ENCODE peak calls at places on chromosomes 6 and 20, in eight cellular contexts. One of them, this sample, is unnamed.

GRCh38 chr6:63816979-63817436 is 181.4 kb downstream of the PHF3 start:
- DNase-seq in mesendoderm: peak; percentile 82
- DNase-seq in upper lobe of right lung: no peak
- DNase-seq in psoas muscle: no peak
- DNase-seq in CD8-positive, alpha-beta memory T cell: no peak
- DNase-seq in Jurkat, Clone E6-1: peak; percentile 16
- DNase-seq in body of pancreas: no peak
- DNase-seq in cardiac fibroblast: peak; percentile 40
- DNase-seq in this sample: no peak

GRCh38 chr6:3678946-3679345 is 72.6 kb downstream of the PXDC1 start:
- DNase-seq in psoas muscle: no peak
- DNase-seq in mesendoderm: no peak
- DNase-seq in CD8-positive, alpha-beta memory T cell: no peak
- DNase-seq in Jurkat, Clone E6-1: no peak
- DNase-seq in upper lobe of right lung: no peak
- DNase-seq in cardiac fibroblast: no peak
- DNase-seq in body of pancreas: no peak
- DNase-seq in this sample: no peak

GRCh38 chr6:3466488-3467219 is 9.8 kb upstream of the SLC22A23 start:
- DNase-seq in Jurkat, Clone E6-1: no peak
- DNase-seq in CD8-positive, alpha-beta memory T cell: no peak
- DNase-seq in mesendoderm: no peak
- DNase-seq in upper lobe of right lung: no peak
- DNase-seq in cardiac fibroblast: no peak
- DNase-seq in body of pancreas: no peak
- DNase-seq in psoas muscle: no peak
- DNase-seq in this sample: no peak

GRCh38 chr20:46010491-46011405 is 2.0 kb downstream of the MMP9 start:
- DNase-seq in cardiac fibroblast: no peak
- DNase-seq in body of pancreas: no peak
- DNase-seq in CD8-positive, alpha-beta memory T cell: peak; percentile 59
- DNase-seq in upper lobe of right lung: peak; percentile 69
- DNase-seq in psoas muscle: no peak
- DNase-seq in Jurkat, Clone E6-1: no peak
- DNase-seq in mesendoderm: no peak
- DNase-seq in this sample: no peak

GRCh38 chr6:159729598-159729997 is 2.3 kb downstream of the WTAP start:
- DNase-seq in Jurkat, Clone E6-1: no peak
- DNase-seq in upper lobe of right lung: no peak
- DNase-seq in cardiac fibroblast: peak; percentile 34
- DNase-seq in body of pancreas: no peak
- DNase-seq in mesendoderm: peak; percentile 25
- DNase-seq in CD8-positive, alpha-beta memory T cell: no peak
- DNase-seq in psoas muscle: peak; percentile 75
- DNase-seq in this sample: no peak

GRCh38 chr6:126886106-126886505 is 232.4 kb upstream of the RSPO3 start:
- DNase-seq in upper lobe of right lung: no peak
- DNase-seq in Jurkat, Clone E6-1: no peak
- DNase-seq in CD8-positive, alpha-beta memory T cell: no peak
- DNase-seq in cardiac fibroblast: peak; percentile 27
- DNase-seq in body of pancreas: no peak
- DNase-seq in mesendoderm: no peak
- DNase-seq in psoas muscle: no peak
- DNase-seq in this sample: no peak

GRCh38 chr6:85081102-85081501 is 316.7 kb upstream of the TBX18 start:
- DNase-seq in cardiac fibroblast: no peak
- DNase-seq in CD8-positive, alpha-beta memory T cell: no peak
- DNase-seq in body of pancreas: no peak
- DNase-seq in psoas muscle: no peak
- DNase-seq in upper lobe of right lung: no peak
- DNase-seq in Jurkat, Clone E6-1: no peak
- DNase-seq in mesendoderm: no peak
- DNase-seq in this sample: no peak

GRCh38 chr20:44731657-44732056 is 14.0 kb upstream of the KCNK15 start:
- DNase-seq in upper lobe of right lung: no peak
- DNase-seq in body of pancreas: no peak
- DNase-seq in cardiac fibroblast: no peak
- DNase-seq in psoas muscle: peak; percentile 59
- DNase-seq in Jurkat, Clone E6-1: no peak
- DNase-seq in mesendoderm: no peak
- DNase-seq in CD8-positive, alpha-beta memory T cell: no peak
- DNase-seq in this sample: no peak

GRCh38 chr20:32207626-32208498 is at the start of the genes PLAGL2 and POFUT1:
- DNase-seq in psoas muscle: peak; percentile 95
- DNase-seq in CD8-positive, alpha-beta memory T cell: peak; percentile 83
- DNase-seq in cardiac fibroblast: peak; percentile 82
- DNase-seq in Jurkat, Clone E6-1: peak; percentile 74
- DNase-seq in upper lobe of right lung: peak; percentile 96
- DNase-seq in body of pancreas: peak; percentile 89
- DNase-seq in mesendoderm: peak; percentile 87
- DNase-seq in this sample: no peak

GRCh38 chr6:149513915-149514314 is 29.1 kb upstream of the ZC3H12D start:
- DNase-seq in cardiac fibroblast: no peak
- DNase-seq in CD8-positive, alpha-beta memory T cell: no peak
- DNase-seq in Jurkat, Clone E6-1: no peak
- DNase-seq in upper lobe of right lung: no peak
- DNase-seq in mesendoderm: peak; percentile 92
- DNase-seq in psoas muscle: no peak
- DNase-seq in body of pancreas: no peak
- DNase-seq in this sample: no peak

GRCh38 chr20:17935186-17935585 is 33.4 kb downstream of the SNX5 start:
- DNase-seq in Jurkat, Clone E6-1: no peak
- DNase-seq in CD8-positive, alpha-beta memory T cell: no peak
- DNase-seq in body of pancreas: no peak
- DNase-seq in mesendoderm: no peak
- DNase-seq in upper lobe of right lung: no peak
- DNase-seq in psoas muscle: no peak
- DNase-seq in cardiac fibroblast: peak; percentile 33
- DNase-seq in this sample: no peak

GRCh38 chr20:717817-718216 is 42.2 kb upstream of the SCRT2 start:
- DNase-seq in body of pancreas: no peak
- DNase-seq in Jurkat, Clone E6-1: no peak
- DNase-seq in upper lobe of right lung: peak; percentile 72
- DNase-seq in cardiac fibroblast: no peak
- DNase-seq in mesendoderm: no peak
- DNase-seq in CD8-positive, alpha-beta memory T cell: no peak
- DNase-seq in psoas muscle: no peak
- DNase-seq in this sample: no peak

GRCh38 chr6:152635949-152636674 is 1.1 kb downstream of the SYNE1 start:
- DNase-seq in cardiac fibroblast: peak; percentile 53
- DNase-seq in upper lobe of right lung: peak; percentile 66
- DNase-seq in Jurkat, Clone E6-1: no peak
- DNase-seq in mesendoderm: peak; percentile 57
- DNase-seq in psoas muscle: no peak
- DNase-seq in body of pancreas: no peak
- DNase-seq in CD8-positive, alpha-beta memory T cell: no peak
- DNase-seq in this sample: no peak

GRCh38 chr6:75317503-75318206 is 33.1 kb upstream of the TMEM30A start:
- DNase-seq in psoas muscle: no peak
- DNase-seq in CD8-positive, alpha-beta memory T cell: no peak
- DNase-seq in cardiac fibroblast: peak; percentile 60
- DNase-seq in body of pancreas: no peak
- DNase-seq in upper lobe of right lung: no peak
- DNase-seq in mesendoderm: peak; percentile 81
- DNase-seq in Jurkat, Clone E6-1: no peak
- DNase-seq in this sample: no peak

GRCh38 chr20:39176457-39176856 is 214.3 kb downstream of the DHX35 start:
- DNase-seq in psoas muscle: no peak
- DNase-seq in CD8-positive, alpha-beta memory T cell: no peak
- DNase-seq in Jurkat, Clone E6-1: no peak
- DNase-seq in cardiac fibroblast: no peak
- DNase-seq in mesendoderm: no peak
- DNase-seq in body of pancreas: no peak
- DNase-seq in upper lobe of right lung: no peak
- DNase-seq in this sample: no peak

GRCh38 chr6:154842828-154843227 is 109.6 kb downstream of the SCAF8 start:
- DNase-seq in psoas muscle: no peak
- DNase-seq in Jurkat, Clone E6-1: no peak
- DNase-seq in mesendoderm: no peak
- DNase-seq in CD8-positive, alpha-beta memory T cell: no peak
- DNase-seq in cardiac fibroblast: no peak
- DNase-seq in upper lobe of right lung: no peak
- DNase-seq in body of pancreas: no peak
- DNase-seq in this sample: no peak

DNA sequence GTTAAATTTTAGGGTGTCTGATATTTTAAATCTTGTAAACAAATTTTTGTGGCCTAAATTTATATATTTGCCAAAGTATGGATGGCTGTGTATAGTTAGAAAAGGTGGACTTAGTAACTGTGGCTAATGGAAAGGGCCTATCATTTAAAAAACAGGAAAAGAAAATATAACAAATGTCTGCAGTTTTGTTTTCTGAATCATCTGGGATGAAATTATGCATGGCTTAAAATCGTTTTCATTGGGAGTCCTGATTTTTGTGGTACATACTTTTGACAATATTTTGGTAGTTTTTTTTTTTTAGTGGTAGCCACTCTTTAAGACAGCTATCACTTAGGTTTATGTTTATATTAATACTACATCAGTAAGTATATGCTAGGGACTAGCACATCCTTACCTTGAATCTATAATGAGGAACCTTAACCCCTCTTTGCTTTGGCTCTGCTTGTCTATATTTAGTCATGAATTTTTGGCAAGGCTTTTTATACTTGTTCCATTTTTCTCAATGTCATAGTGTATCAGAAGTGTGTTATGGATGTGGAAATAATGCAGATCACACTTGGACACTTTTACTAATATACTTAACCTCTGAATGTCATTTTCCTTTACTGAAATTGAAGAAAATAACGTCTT is 5.6 kb downstream of the ARID1B start:
- DNase-seq in mesendoderm: no peak
- DNase-seq in psoas muscle: no peak
- DNase-seq in cardiac fibroblast: peak; percentile 62
- DNase-seq in upper lobe of right lung: no peak
- DNase-seq in CD8-positive, alpha-beta memory T cell: no peak
- DNase-seq in Jurkat, Clone E6-1: no peak
- DNase-seq in body of pancreas: no peak
- DNase-seq in this sample: no peak
- H3K4me3 ChIP-seq in mesendoderm: no peak overlapping the region
- H3K4me3 ChIP-seq in psoas muscle: peak overlapping the region; percentile 76
- H3K4me3 ChIP-seq in cardiac fibroblast: peak overlapping the region; percentile 61
- H3K4me3 ChIP-seq in upper lobe of right lung: peak overlapping the region; percentile 66
- H3K4me3 ChIP-seq in CD8-positive, alpha-beta memory T cell: peak overlapping the region; percentile 83
- H3K4me3 ChIP-seq in Jurkat, Clone E6-1: no peak overlapping the region
- H3K4me3 ChIP-seq in body of pancreas: no peak overlapping the region
- H3K4me3 ChIP-seq in this sample: no peak overlapping the region

GRCh38 chr6:54273214-54273820 is 34.9 kb upstream of the TINAG start:
- DNase-seq in Jurkat, Clone E6-1: no peak
- DNase-seq in body of pancreas: no peak
- DNase-seq in mesendoderm: no peak
- DNase-seq in cardiac fibroblast: no peak
- DNase-seq in psoas muscle: no peak
- DNase-seq in CD8-positive, alpha-beta memory T cell: no peak
- DNase-seq in upper lobe of right lung: no peak
- DNase-seq in this sample: no peak
- H3K4me3 ChIP-seq in Jurkat, Clone E6-1: no peak overlapping the region
- H3K4me3 ChIP-seq in body of pancreas: no peak overlapping the region
- H3K4me3 ChIP-seq in mesendoderm: no peak overlapping the region
- H3K4me3 ChIP-seq in cardiac fibroblast: no peak overlapping the region
- H3K4me3 ChIP-seq in psoas muscle: no peak overlapping the region
- H3K4me3 ChIP-seq in CD8-positive, alpha-beta memory T cell: no peak overlapping the region
- H3K4me3 ChIP-seq in upper lobe of right lung: no peak overlapping the region
- H3K4me3 ChIP-seq in this sample: no peak overlapping the region

GRCh38 chr6:139839506-139840156 is 465.2 kb upstream of the CITED2 start:
- DNase-seq in mesendoderm: no peak
- DNase-seq in psoas muscle: no peak
- DNase-seq in body of pancreas: no peak
- DNase-seq in CD8-positive, alpha-beta memory T cell: no peak
- DNase-seq in Jurkat, Clone E6-1: no peak
- DNase-seq in cardiac fibroblast: peak; percentile 62
- DNase-seq in upper lobe of right lung: peak; percentile 68
- DNase-seq in this sample: no peak
- H3K4me3 ChIP-seq in mesendoderm: no peak overlapping the region
- H3K4me3 ChIP-seq in psoas muscle: no peak overlapping the region
- H3K4me3 ChIP-seq in body of pancreas: no peak overlapping the region
- H3K4me3 ChIP-seq in CD8-positive, alpha-beta memory T cell: no peak overlapping the region
- H3K4me3 ChIP-seq in Jurkat, Clone E6-1: no peak overlapping the region
- H3K4me3 ChIP-seq in cardiac fibroblast: no peak overlapping the region
- H3K4me3 ChIP-seq in upper lobe of right lung: peak overlapping the region; percentile 22
- H3K4me3 ChIP-seq in this sample: no peak overlapping the region

GRCh38 chr20:63006611-63007471 is at the start of gene BHLHE23:
- DNase-seq in cardiac fibroblast: no peak
- DNase-seq in mesendoderm: peak; percentile 65
- DNase-seq in body of pancreas: no peak
- DNase-seq in Jurkat, Clone E6-1: peak; percentile 89
- DNase-seq in psoas muscle: no peak
- DNase-seq in upper lobe of right lung: no peak
- DNase-seq in CD8-positive, alpha-beta memory T cell: no peak
- DNase-seq in this sample: no peak

GRCh38 chr20:63009044-63009961 is 2.5 kb upstream of the BHLHE23 start:
- DNase-seq in psoas muscle: peak; percentile 87
- DNase-seq in upper lobe of right lung: peak; percentile 88
- DNase-seq in Jurkat, Clone E6-1: peak; percentile 83
- DNase-seq in mesendoderm: peak; percentile 67
- DNase-seq in body of pancreas: peak; percentile 79
- DNase-seq in cardiac fibroblast: peak; percentile 65
- DNase-seq in CD8-positive, alpha-beta memory T cell: peak; percentile 78
- DNase-seq in this sample: no peak

GRCh38 chr20:63007472-63007721 is 633 bp upstream of the BHLHE23 start:
- DNase-seq in psoas muscle: no peak
- DNase-seq in cardiac fibroblast: no peak
- DNase-seq in mesendoderm: no peak
- DNase-seq in upper lobe of right lung: no peak
- DNase-seq in body of pancreas: no peak
- DNase-seq in Jurkat, Clone E6-1: no peak
- DNase-seq in CD8-positive, alpha-beta memory T cell: no peak
- DNase-seq in this sample: no peak

GRCh38 chr20:63008541-63009043 is 1.8 kb upstream of the BHLHE23 start:
- DNase-seq in CD8-positive, alpha-beta memory T cell: no peak
- DNase-seq in upper lobe of right lung: no peak
- DNase-seq in body of pancreas: no peak
- DNase-seq in psoas muscle: no peak
- DNase-seq in Jurkat, Clone E6-1: no peak
- DNase-seq in mesendoderm: no peak
- DNase-seq in cardiac fibroblast: no peak
- DNase-seq in this sample: no peak

DNA sequence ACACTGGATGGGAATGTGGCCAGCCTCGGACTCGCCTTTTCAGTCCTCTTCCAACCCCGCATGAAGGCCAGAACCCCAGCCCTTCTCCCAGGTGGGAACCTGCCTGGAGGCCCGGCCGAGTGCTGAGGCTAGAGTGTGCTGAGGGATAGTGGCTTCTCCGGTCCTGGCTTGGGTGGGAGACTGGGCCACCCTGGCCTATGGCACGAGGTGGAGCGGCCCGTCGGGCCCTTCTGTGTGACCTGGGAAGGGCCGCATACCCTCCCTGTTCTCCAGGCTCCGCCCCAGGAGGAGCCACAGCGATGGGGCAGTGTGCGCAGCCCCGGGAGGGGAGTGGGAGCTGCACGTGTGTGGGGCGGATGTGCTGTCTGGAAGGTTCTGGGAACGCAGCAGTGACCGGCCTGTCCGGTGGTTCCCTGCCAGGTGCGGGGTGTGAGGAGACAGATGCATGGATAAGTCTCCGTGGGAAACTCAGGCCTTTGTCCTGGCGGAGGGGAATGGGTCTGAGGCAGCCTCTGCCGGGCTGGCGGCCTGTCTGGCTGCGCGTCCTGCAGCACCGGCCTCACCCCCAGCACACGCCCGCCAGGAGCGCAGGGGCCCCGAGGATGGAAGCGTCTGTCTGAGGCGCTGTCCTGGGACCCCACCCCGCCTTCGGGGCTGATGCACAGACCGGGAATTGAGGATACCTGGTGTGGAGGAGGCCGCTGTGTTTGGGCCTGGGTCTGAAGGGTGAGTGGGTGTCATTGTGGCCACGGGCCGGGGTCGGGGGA is 1.1 kb upstream of the BHLHE23 start:
- DNase-seq in mesendoderm: peak; percentile 33
- DNase-seq in cardiac fibroblast: no peak
- DNase-seq in Jurkat, Clone E6-1: peak; percentile 41
- DNase-seq in psoas muscle: no peak
- DNase-seq in body of pancreas: no peak
- DNase-seq in upper lobe of right lung: no peak
- DNase-seq in CD8-positive, alpha-beta memory T cell: no peak
- DNase-seq in this sample: no peak
- H3K4me3 ChIP-seq in mesendoderm: no peak overlapping the region
- H3K4me3 ChIP-seq in cardiac fibroblast: no peak overlapping the region
- H3K4me3 ChIP-seq in Jurkat, Clone E6-1: peak overlapping the region; percentile 83
- H3K4me3 ChIP-seq in psoas muscle: no peak overlapping the region
- H3K4me3 ChIP-seq in body of pancreas: no peak overlapping the region
- H3K4me3 ChIP-seq in upper lobe of right lung: no peak overlapping the region
- H3K4me3 ChIP-seq in CD8-positive, alpha-beta memory T cell: no peak overlapping the region
- H3K4me3 ChIP-seq in this sample: no peak overlapping the region

This sample was measured in keratinocyte.